ENCODE peak calls at places on chromosomes 5 and 9, in four cellular contexts. U is RWPE1, P is right lobe of liver, C is bronchial epithelial cell. E is an unnamed sample.

GRCh38 chr5:14872070-14872989 is 752 bp upstream of the ANKH start:
- DNase-seq in C (no peak), P (peak), U (no peak), E (peak)

GRCh38 chr9:8852301-8852864 is 1052.8 kb upstream of the DMAC1 start:
- DNase-seq in P (no peak), U (no peak), C (no peak), E (no peak)

GRCh38 chr5:141560141-141560540 is 58.7 kb downstream of the DIAPH1 start:
- DNase-seq in C (peak), U (peak), P (no peak), E (no peak)

GRCh38 chr9:14278291-14278721 is 35.6 kb downstream of the NFIB start:
- DNase-seq in P (no peak), U (peak), C (peak), E (no peak)

GRCh38 chr5:78641060-78641474 is 7.5 kb downstream of the LHFPL2 start:
- DNase-seq in U (no peak), C (no peak), P (no peak), E (no peak)

GRCh38 chr5:135435467-135436330 is 11.4 kb downstream of the DCANP1 start:
- DNase-seq in U (no peak), C (no peak), P (peak), E (no peak)

GRCh38 chr5:9861664-9862256 is 231.6 kb upstream of the TAS2R1 start:
- DNase-seq in P (no peak), U (no peak), C (no peak), E (no peak)

GRCh38 chr5:16806691-16807433 is 129.2 kb downstream of the MYO10 start:
- DNase-seq in U (no peak), C (no peak), P (no peak), E (no peak)

GRCh38 chr5:4625206-4625896 is 514.8 kb upstream of the ADAMTS16 start:
- DNase-seq in U (no peak), P (no peak), C (no peak), E (no peak)

GRCh38 chr5:14156611-14157493 is 13.7 kb downstream of the TRIO start:
- DNase-seq in P (no peak), U (peak), C (peak), E (no peak)

GRCh38 chr5:65946198-65946745 is 19.9 kb downstream of the ERBIN start:
- DNase-seq in P (no peak), C (no peak), U (no peak), E (no peak)

GRCh38 chr9:128203842-128204551 is 818 bp downstream of the DNM1 start:
- DNase-seq in C (no peak), U (peak), P (no peak), E (peak)

GRCh38 chr5:158468444-158468843 is 609.5 kb upstream of the CLINT1 start:
- DNase-seq in P (no peak), U (peak), C (peak), E (no peak)

GRCh38 chr9:99083051-99083450 is 21.9 kb upstream of the TGFBR1 start:
- DNase-seq in U (no peak), C (no peak), P (no peak), E (no peak)

GRCh38 chr9:112858625-112859147 is 32.0 kb downstream of the SLC46A2 start:
- DNase-seq in P (no peak), C (peak), U (no peak), E (no peak)

GRCh38 chr9:72444436-72444835 is 77.0 kb upstream of the TMC1 start:
- DNase-seq in P (no peak), U (no peak), C (peak), E (no peak)

GRCh38 chr9:93467062-93467416 is 13.7 kb upstream of the FAM120AOS start:
- DNase-seq in P (no peak), C (peak), U (peak), E (no peak)

GRCh38 chr5:32724526-32724925 is 13.4 kb downstream of the NPR3 start:
- DNase-seq in C (no peak), P (no peak), U (no peak), E (no peak)
- TF ChIP-seq CTCF in C (no peak), P (no peak), U (no peak), E (no peak)

GRCh38 chr9:106916491-106917235 is 53.7 kb downstream of the ZNF462 start:
- DNase-seq in C (peak), P (no peak), U (peak), E (no peak)
- TF ChIP-seq CTCF in C (no peak), P (no peak), U (no peak), E (no peak)

GRCh38 chr5:61330879-61331406 is 1.1 kb upstream of the ZSWIM6 start:
- DNase-seq in P (peak), C (peak), U (peak), E (peak)
- TF ChIP-seq CTCF in P (peak), C (peak), U (peak), E (peak)

DNA sequence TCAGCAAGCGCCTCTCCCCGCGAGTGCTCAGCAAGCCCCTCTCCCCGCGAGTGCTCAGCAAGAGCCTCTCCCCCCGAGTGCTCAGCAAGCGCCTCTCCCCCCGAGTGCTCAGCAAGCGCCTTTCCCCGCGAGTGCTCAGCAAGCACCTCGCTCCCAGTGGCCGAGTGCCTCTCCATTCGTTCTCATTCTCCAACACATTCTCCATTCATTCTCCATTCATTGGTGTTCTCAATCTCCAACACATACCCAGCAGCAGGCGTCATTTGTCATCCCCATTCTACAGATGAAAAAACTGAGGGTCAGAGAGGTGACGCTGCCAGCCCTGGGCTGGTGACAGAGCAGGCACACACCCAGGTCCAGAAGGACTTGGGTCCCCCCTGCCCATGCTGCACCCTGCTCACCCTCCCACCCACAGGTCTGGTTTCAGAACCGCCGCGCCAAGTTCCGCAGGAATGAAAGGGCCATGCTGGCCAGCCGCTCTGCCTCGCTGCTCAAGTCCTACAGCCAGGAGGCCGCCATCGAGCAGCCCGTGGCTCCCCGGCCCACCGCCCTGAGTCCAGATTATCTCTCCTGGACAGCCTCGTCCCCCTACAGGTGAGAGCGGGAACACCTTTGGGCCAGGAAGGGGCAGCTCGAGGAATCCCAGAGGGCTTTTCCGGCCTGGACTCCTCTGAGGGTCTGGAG is 32.5 kb downstream of the PTGES start:
- DNase-seq in C (no peak), U (no peak), P (no peak), E (no peak)
- TF ChIP-seq CTCF in C (peak), U (peak), P (no peak), E (no peak)

GRCh38 chr5:32453916-32454315 is 9.4 kb upstream of the ZFR start:
- DNase-seq in U (no peak), P (no peak), C (no peak), E (no peak)

GRCh38 chr5:32446660-32447059 is 2.1 kb upstream of the ZFR start:
- DNase-seq in C (no peak), P (no peak), U (no peak), E (no peak)

GRCh38 chr5:32449216-32449721 is 4.7 kb upstream of the ZFR start:
- DNase-seq in C (no peak), P (no peak), U (no peak), E (no peak)

GRCh38 chr5:32454821-32455220 is 10.3 kb upstream of the ZFR start:
- DNase-seq in U (no peak), C (no peak), P (no peak), E (no peak)

GRCh38 chr5:32450952-32451351 is 6.4 kb upstream of the ZFR start:
- DNase-seq in C (no peak), U (no peak), P (no peak), E (no peak)
- TF ChIP-seq CTCF in C (peak), U (no peak), P (no peak), E (no peak)

DNA sequence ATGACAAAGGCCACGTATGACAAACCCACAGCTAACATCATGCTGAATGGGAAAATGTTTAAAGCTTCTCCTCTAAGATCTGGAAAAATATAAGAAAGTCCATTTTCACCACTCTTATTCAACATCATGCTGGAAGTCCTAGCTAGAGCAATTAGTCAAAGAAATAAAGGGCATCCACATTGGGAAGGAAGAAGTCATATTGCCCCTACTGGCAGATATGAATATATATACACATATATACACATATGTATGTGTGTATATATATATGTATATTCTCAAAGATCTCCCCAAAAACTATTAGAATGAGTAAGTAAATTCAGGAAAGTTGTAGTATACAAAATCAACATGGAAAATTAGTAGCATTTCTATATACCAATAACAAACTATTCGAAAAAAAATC is 17.1 kb downstream of the APBA1 start:
- DNase-seq in C (no peak), U (no peak), P (no peak), E (no peak)
- TF ChIP-seq CTCF in C (no peak), U (no peak), P (no peak), E (no peak)

DNA sequence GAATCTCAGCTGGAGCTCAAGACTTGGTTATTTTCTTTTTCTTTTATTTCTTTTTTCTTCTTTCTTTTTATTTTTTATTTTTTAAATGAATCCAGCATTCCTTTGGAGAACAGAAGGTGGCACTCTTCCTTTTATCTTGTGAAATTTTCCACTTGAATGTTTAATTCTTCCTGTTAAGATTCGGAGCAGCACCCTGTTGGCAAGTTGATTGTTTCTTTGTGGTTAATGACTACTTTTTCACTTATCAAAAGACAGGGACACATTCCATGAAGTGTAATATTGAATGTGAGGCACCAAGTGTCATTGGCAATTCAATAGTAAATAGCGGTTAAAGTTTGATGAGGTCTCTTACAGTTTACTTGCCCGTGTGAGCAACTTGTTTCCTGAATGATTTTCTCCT is 240.5 kb upstream of the CHD1 start:
- DNase-seq in C (peak), U (no peak), P (no peak), E (no peak)
- TF ChIP-seq CTCF in C (no peak), U (peak), P (peak), E (no peak)

DNA sequence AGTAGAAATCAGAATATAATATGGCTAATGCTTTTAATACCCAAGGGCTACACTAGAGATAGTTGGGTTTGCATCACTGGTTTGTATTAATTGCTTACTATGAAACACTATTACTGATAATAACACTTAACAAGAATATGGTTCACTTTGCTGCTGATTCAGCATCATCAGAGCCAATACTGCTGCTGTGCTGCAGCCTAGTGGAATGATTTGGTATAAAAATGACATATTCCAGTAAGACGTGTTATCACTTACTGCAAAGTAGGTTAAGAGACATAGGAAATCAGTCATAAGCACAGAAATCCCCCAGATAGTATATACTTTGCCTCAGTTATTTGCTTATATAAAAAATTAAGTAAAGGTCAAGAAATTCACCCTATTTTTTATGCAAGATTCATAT is 2.8 kb downstream of the CDH10 start:
- DNase-seq in C (peak), P (no peak), U (peak), E (no peak)
- TF ChIP-seq CTCF in C (peak), P (peak), U (peak), E (peak)

DNA sequence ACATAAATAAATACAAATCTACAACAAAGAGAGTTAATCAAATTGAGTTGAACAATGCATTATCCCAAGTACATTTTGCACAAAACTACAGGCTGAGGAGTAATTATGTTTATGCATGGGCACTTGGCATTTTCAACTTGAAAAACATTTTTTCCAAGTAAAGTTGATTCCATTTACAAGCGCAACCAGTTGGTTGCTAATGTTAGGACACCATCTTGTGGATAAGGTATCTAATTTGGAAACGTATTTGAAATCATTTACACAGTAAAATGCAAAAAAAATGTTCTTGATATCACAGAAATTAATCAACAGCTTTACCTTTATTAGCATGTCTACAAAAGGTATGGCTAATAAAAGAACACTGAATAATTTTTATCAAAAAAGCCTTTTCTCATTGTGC is 18.8 kb downstream of the FTMT start:
- DNase-seq in C (peak), P (no peak), U (no peak), E (no peak)
- TF ChIP-seq CTCF in C (no peak), P (no peak), U (no peak), E (peak)

E was measured in left ventricle myocardium inferior.